ENCODE peak calls at places on chromosomes 11 and 22, in eight cellular contexts. P is GM12891; X is A172; J is NCI-H748 treated with DMSO at 0.1 percent for 48 hours; C is heart right ventricle; F is naive thymus-derived CD4-positive, alpha-beta T cell; V is stimulated activated CD4-positive, alpha-beta T cell treated with anti-CD3 and anti-CD28 coated beads, Interleukin-15, amount 100 ng/mL, for 24 hours; D is lower lobe of right lung. B is an unnamed sample.
A peak's percentile ranks its signal among the peaks of the same experiment; 100 is the strongest.

GRCh38 chr22:20750461-20751184 is 23.3 kb upstream of the SERPIND1 start:
- DNase-seq in P (peak; percentile 47), X (peak; percentile 69), J (no peak), C (peak; percentile 66), F (no peak), V (peak; percentile 58), D (no peak), B (no peak)

GRCh38 chr22:39298194-39298987 is 21.0 kb downstream of the RPL3 start:
- DNase-seq in P (no peak), X (no peak), J (no peak), C (peak; percentile 62), F (no peak), V (no peak), D (no peak), B (no peak)

GRCh38 chr22:32106930-32107329 is 52.2 kb downstream of the C22orf42 start:
- DNase-seq in P (no peak), X (peak; percentile 2), J (no peak), C (no peak), F (no peak), V (no peak), D (no peak), B (no peak)

GRCh38 chr11:17479284-17480214 is 2.9 kb upstream of the ABCC8 start:
- DNase-seq in P (no peak), X (peak; percentile 28), J (no peak), C (peak; percentile 43), F (no peak), V (no peak), D (no peak), B (no peak)

GRCh38 chr11:563812-564578 is 3.2 kb downstream of the RASSF7 start:
- DNase-seq in P (no peak), X (no peak), J (no peak), C (no peak), F (no peak), V (no peak), D (no peak), B (no peak)

GRCh38 chr11:12079726-12080556 is 30.4 kb upstream of the MICAL2 start:
- DNase-seq in P (no peak), X (peak; percentile 99), J (no peak), C (peak; percentile 60), F (no peak), V (no peak), D (no peak), B (no peak)

GRCh38 chr11:106086850-106087249 is 9.4 kb downstream of the AASDHPPT start:
- DNase-seq in P (no peak), X (no peak), J (no peak), C (no peak), F (no peak), V (no peak), D (no peak), B (no peak)

GRCh38 chr11:63180536-63180935 is 36.5 kb upstream of the SLC22A24 start:
- DNase-seq in P (no peak), X (no peak), J (no peak), C (no peak), F (no peak), V (no peak), D (no peak), B (no peak)

GRCh38 chr22:33605686-33606085 is 314.6 kb downstream of the LARGE1 start:
- DNase-seq in P (no peak), X (no peak), J (no peak), C (peak; percentile 64), F (no peak), V (no peak), D (no peak), B (no peak)

GRCh38 chr11:13535819-13536218 is 40.0 kb upstream of the PTH start:
- DNase-seq in P (no peak), X (no peak), J (no peak), C (no peak), F (no peak), V (no peak), D (no peak), B (no peak)

GRCh38 chr22:31898406-31898805 is 45.9 kb upstream of the YWHAH start:
- DNase-seq in P (no peak), X (no peak), J (no peak), C (no peak), F (no peak), V (no peak), D (no peak), B (no peak)

GRCh38 chr22:45638834-45639746 is 32.5 kb upstream of the ATXN10 start:
- DNase-seq in P (no peak), X (peak; percentile 75), J (no peak), C (no peak), F (no peak), V (no peak), D (peak; percentile 75), B (no peak)

GRCh38 chr11:130051077-130051476 is 18.6 kb upstream of the APLP2 start:
- DNase-seq in P (no peak), X (no peak), J (no peak), C (no peak), F (no peak), V (no peak), D (no peak), B (no peak)

B was measured in CMK.